ENCODE peak calls at places on chromosomes 3 and 15, in five cellular contexts. P, B, L, I and M are unnamed samples.

GRCh38 chr15:85141601-85142185 is 160.0 kb downstream of the PDE8A start:
- DNase-seq in L (no peak), I (no peak), P (no peak), B (no peak), M (peak)

GRCh38 chr3:67381667-67382272 is 272.6 kb downstream of the SUCLG2 start:
- DNase-seq in B (peak), L (no peak), P (no peak), I (no peak), M (no peak)

GRCh38 chr3:99954914-99955644 is 137.4 kb downstream of the CMSS1 start:
- DNase-seq in B (no peak), L (no peak), P (no peak), I (no peak), M (no peak)

GRCh38 chr15:63836579-63836978 is 2.8 kb upstream of the HERC1 start:
- DNase-seq in L (no peak), P (no peak), I (no peak), B (no peak), M (no peak)

GRCh38 chr15:100878601-100879000 is 1.0 kb upstream of the ALDH1A3 start:
- DNase-seq in P (no peak), B (no peak), L (no peak), I (no peak), M (no peak)

GRCh38 chr3:130258532-130258952 is 86.9 kb upstream of the COL6A5 start:
- DNase-seq in B (no peak), P (no peak), I (no peak), L (no peak), M (no peak)

GRCh38 chr3:170038434-170039110 is 777 bp downstream of the GPR160 start:
- DNase-seq in L (peak), B (no peak), I (no peak), P (peak), M (no peak)

GRCh38 chr3:163657088-163657487 is 1421.2 kb downstream of the SI start:
- DNase-seq in B (no peak), P (no peak), I (no peak), L (no peak), M (no peak)

GRCh38 chr15:39553947-39554731 is 26.7 kb upstream of the THBS1 start:
- DNase-seq in L (no peak), I (no peak), P (peak), B (no peak), M (no peak)

GRCh38 chr3:69094467-69095205 is 9.9 kb downstream of the ARL6IP5 start:
- DNase-seq in I (no peak), P (no peak), B (peak), L (no peak), M (no peak)

GRCh38 chr3:16290007-16290826 is 25.2 kb downstream of the OXNAD1 start:
- DNase-seq in P (peak), B (peak), I (no peak), L (peak), M (no peak)

GRCh38 chr3:4897765-4898453 is 81.3 kb upstream of the BHLHE40 start:
- DNase-seq in P (no peak), B (no peak), I (no peak), L (no peak), M (no peak)